ENCODE peak calls at places on chromosome 11, in eight cellular contexts. J, C, S, F, U, G, M and E are unnamed samples.

GRCh38 chr11:76239483-76240142 is 33.3 kb upstream of the WNT11 start:
- DNase-seq in J (no peak), C (no peak), S (no peak), F (no peak), U (no peak), G (no peak), M (no peak), E (no peak)

GRCh38 chr11:120919045-120919444 is 104.9 kb upstream of the TBCEL start:
- DNase-seq in J (no peak), C (no peak), S (no peak), F (no peak), U (no peak), G (no peak), M (no peak), E (no peak)

GRCh38 chr11:100932474-100933100 is 197.0 kb downstream of the PGR start:
- DNase-seq in J (no peak), C (no peak), S (peak), F (peak), U (no peak), G (no peak), M (peak), E (no peak)

GRCh38 chr11:32939866-32940265 is 47.3 kb downstream of the QSER1 start:
- DNase-seq in J (no peak), C (no peak), S (no peak), F (no peak), U (no peak), G (no peak), M (no peak), E (no peak)

GRCh38 chr11:7927635-7928034 is 3.4 kb downstream of the OR10A6 start:
- DNase-seq in J (no peak), C (no peak), S (peak), F (no peak), U (no peak), G (no peak), M (no peak), E (no peak)

GRCh38 chr11:125950696-125951645 is 5.1 kb downstream of the VSIG10L2 start:
- DNase-seq in J (no peak), C (peak), S (peak), F (no peak), U (no peak), G (no peak), M (no peak), E (no peak)

GRCh38 chr11:104422320-104422944 is 258.5 kb upstream of the PDGFD start:
- DNase-seq in J (no peak), C (no peak), S (no peak), F (no peak), U (no peak), G (no peak), M (no peak), E (no peak)

GRCh38 chr11:69366591-69366990 is 72.6 kb downstream of the MYEOV start:
- DNase-seq in J (no peak), C (no peak), S (no peak), F (no peak), U (peak), G (no peak), M (no peak), E (no peak)

GRCh38 chr11:69360606-69361005 is 66.7 kb downstream of the MYEOV start:
- DNase-seq in J (peak), C (no peak), S (no peak), F (no peak), U (peak), G (no peak), M (no peak), E (no peak)

DNA sequence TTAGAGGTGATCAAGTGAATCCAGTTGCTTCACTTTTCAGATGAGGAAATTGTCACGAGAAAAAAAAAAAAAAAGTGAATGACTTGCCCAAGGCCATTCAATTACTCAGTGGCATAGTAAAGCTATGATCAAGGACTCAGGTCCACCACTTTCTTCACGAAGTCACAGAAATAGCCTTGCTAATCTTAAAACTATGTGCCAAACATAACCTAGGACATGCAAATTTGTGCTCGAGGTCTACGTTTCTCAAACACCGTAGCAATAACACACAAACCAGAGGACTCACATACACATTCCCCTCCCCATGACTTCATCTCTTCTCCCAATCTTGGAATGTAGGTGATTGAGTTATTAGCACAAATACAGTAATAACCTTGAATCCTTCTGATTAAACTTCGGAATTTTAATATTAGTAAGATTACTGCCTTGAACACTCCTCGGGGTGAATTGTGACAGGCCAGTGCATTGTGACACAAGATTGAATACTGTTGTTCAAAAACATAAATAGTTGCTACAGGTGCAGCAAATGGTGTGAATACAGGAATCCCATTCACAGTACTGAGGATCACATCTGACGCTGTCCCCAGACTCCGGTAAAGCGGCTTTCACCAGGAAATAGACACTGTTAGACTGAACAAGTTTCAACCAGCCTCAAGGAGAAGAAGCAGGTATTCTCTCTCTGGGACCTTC is 3.8 kb downstream of the LGR4 start:
- DNase-seq in J (no peak), C (peak), S (no peak), F (peak), U (no peak), G (no peak), M (peak), E (no peak)
- H3K4me3 ChIP-seq in J (peak), C (peak), S (no peak), F (no peak), U (no peak), G (peak), M (peak), E (peak)

GRCh38 chr11:36452231-36452630 is 57.8 kb downstream of the TRAF6 start:
- DNase-seq in J (no peak), C (no peak), S (peak), F (peak), U (peak), G (no peak), M (no peak), E (no peak)
- H3K4me3 ChIP-seq in J (no peak), C (no peak), S (no peak), F (no peak), U (no peak), G (no peak), M (no peak), E (no peak)

GRCh38 chr11:78427615-78428272 is 10.1 kb upstream of the GAB2 start:
- DNase-seq in J (no peak), C (no peak), S (no peak), F (no peak), U (no peak), G (no peak), M (no peak), E (no peak)
- H3K4me3 ChIP-seq in J (peak), C (no peak), S (no peak), F (no peak), U (no peak), G (no peak), M (no peak), E (no peak)

GRCh38 chr11:67266424-67267187 is at the start of gene GRK2:
- DNase-seq in J (no peak), C (peak), S (no peak), F (no peak), U (no peak), G (peak), M (peak), E (no peak)

GRCh38 chr11:67264260-67264659 is 2.0 kb upstream of the GRK2 start:
- DNase-seq in J (no peak), C (no peak), S (no peak), F (no peak), U (no peak), G (no peak), M (no peak), E (no peak)

GRCh38 chr11:67264886-67265632 is 1.2 kb upstream of the GRK2 start:
- DNase-seq in J (peak), C (no peak), S (no peak), F (no peak), U (no peak), G (peak), M (no peak), E (no peak)

GRCh38 chr11:67267188-67268035 is 1.1 kb downstream of the GRK2 start:
- DNase-seq in J (peak), C (peak), S (no peak), F (no peak), U (no peak), G (peak), M (no peak), E (no peak)

DNA sequence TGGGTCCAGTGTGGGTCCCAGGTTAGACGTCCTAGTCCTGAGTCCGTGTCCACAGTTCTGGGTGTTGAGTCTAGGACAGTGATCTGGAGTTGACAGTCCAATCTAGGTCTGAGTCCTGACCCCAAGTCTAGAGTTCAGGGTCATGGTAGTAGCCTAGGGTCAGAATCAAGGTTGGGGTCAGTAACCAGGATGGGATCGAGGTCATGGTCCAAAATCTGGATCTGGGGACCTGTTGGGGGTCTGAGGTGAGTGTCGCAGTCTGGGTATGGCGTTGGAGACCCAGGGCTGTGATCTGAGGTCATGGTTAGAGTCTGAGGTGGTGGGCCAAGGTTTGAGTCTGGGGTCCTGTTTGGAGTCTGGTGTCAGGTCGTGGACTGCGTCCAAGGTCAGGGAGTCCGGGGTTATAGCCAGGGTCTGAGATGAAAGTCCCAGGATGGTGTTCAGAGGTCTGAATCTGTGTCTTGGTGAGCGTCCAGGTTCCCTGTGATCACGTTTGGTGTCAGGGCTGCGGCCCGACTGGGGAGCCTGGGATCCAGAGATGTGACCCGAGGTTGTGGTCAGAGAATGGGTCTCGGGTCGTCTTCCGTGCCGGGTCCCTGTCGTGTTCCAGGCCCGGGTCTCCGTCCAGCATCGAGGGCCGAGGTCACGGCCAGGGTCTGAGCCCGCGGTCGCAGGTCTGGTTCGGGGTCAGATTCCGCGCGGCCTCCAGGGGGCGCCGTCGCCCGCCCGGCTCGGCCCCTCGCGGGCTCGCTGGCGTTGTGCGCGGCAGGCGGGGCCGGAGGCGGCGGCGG is 445 bp upstream of the GRK2 start:
- DNase-seq in J (peak), C (peak), S (peak), F (no peak), U (peak), G (peak), M (peak), E (no peak)
- H3K4me3 ChIP-seq in J (peak), C (no peak), S (no peak), F (peak), U (peak), G (peak), M (no peak), E (peak)

GRCh38 chr11:65430406-65431217 is 8.0 kb downstream of the NEAT1 start:
- DNase-seq in J (peak), C (peak), S (peak), F (peak), U (no peak), G (no peak), M (no peak), E (no peak)

GRCh38 chr11:65428578-65429068 is 6.0 kb downstream of the NEAT1 start:
- DNase-seq in J (peak), C (peak), S (no peak), F (peak), U (no peak), G (peak), M (no peak), E (no peak)

GRCh38 chr11:65429724-65430405 is 7.3 kb downstream of the NEAT1 start:
- DNase-seq in J (peak), C (peak), S (peak), F (peak), U (peak), G (peak), M (no peak), E (no peak)

GRCh38 chr11:65427691-65428577 is 5.3 kb downstream of the NEAT1 start:
- DNase-seq in J (peak), C (peak), S (peak), F (peak), U (no peak), G (peak), M (no peak), E (no peak)

DNA sequence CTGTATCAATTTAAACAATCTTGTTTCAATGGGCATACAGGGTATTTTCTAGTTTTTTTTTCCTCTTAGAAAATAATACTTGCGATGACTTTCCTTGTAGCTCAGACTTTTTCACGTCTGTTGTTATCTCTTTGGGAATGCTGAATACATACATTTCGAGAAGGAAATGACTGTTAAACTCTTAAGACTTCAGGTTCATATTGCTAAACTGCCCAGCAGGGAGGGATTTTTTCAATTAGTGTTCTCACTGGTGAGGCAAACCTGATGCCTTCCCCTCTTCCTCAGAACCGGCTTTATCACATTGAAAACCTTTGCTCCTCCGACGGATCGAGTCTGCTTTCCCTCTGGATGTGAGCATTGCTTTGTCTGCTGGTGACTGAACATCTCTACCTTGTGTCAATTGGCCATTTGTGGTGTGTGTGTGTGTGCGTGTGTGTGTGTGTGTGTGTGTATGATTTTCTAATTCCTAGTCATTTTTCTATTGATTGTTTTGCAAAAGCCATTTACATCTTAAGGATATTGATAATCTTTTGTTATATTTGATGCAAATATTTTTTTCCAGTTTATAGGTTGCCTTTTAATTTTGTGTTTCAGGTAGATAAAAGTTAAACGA is 6.6 kb downstream of the NEAT1 start:
- DNase-seq in J (peak), C (peak), S (peak), F (peak), U (no peak), G (peak), M (peak), E (no peak)
- H3K4me3 ChIP-seq in J (peak), C (no peak), S (peak), F (peak), U (no peak), G (peak), M (no peak), E (peak)

DNA sequence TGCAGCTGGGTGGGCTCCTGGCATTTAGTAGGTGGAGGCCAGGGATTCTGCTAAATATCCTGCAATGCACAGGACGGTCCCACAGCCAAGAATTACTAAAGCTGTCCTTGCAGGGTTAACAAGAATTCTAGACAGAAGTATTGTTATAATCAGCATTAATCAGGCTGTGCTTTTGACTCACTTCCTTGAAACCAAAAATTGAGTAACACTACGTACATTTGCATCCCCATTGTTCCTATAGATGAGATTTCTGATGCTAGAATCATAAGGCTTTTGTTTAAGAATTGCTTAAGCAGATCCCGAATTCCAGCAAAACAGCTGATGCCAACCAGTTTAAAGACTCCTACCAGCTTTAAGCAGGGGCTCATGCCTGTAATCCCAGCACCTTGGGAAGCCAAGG is 11.4 kb downstream of the SLC6A5 start:
- DNase-seq in J (no peak), C (no peak), S (no peak), F (no peak), U (no peak), G (no peak), M (no peak), E (no peak)
- H3K4me3 ChIP-seq in J (no peak), C (no peak), S (no peak), F (no peak), U (no peak), G (no peak), M (no peak), E (no peak)

DNA sequence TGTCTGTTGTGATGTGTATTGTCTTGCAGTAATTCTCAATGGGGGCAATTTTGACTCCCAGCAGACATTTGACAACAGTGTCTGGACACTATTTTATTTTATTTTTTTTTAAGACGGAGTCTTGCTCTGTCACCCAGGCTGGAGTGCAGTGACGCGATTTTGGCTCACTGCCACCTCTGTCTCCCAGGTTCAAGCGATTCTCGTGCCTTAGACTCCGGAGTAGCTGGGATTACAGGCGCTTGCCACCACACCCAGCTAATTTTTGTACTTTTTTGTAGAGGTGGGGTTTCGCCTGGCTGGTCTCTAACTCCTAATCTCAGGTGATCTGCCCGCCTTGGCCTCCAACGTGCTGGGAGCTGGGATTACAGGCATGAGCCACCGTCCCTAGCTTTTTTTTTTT is 1.4 kb downstream of the RPS6KB2 start:
- DNase-seq in J (no peak), C (peak), S (no peak), F (no peak), U (no peak), G (no peak), M (no peak), E (no peak)
- H3K4me3 ChIP-seq in J (no peak), C (no peak), S (no peak), F (no peak), U (no peak), G (peak), M (no peak), E (no peak)

GRCh38 chr11:119415966-119416365 is 7.0 kb downstream of the THY1 start:
- DNase-seq in J (no peak), C (no peak), S (no peak), F (no peak), U (no peak), G (no peak), M (no peak), E (no peak)
- H3K4me3 ChIP-seq in J (no peak), C (no peak), S (no peak), F (no peak), U (no peak), G (no peak), M (no peak), E (no peak)

GRCh38 chr11:56048480-56048879 is 21.0 kb downstream of the OR5AS1 start:
- DNase-seq in J (no peak), C (no peak), S (no peak), F (no peak), U (no peak), G (no peak), M (no peak), E (no peak)

GRCh38 chr11:56045538-56045937 is 18.1 kb downstream of the OR5AS1 start:
- DNase-seq in J (no peak), C (no peak), S (no peak), F (no peak), U (no peak), G (no peak), M (no peak), E (no peak)
- H3K4me3 ChIP-seq in J (no peak), C (no peak), S (no peak), F (no peak), U (no peak), G (no peak), M (no peak), E (no peak)